ENCODE peak calls at places on chromosomes 6 and 20, in four cellular contexts. One of them, this sample, is unnamed.

GRCh38 chr6:111564482-111564945 is 41.2 kb downstream of the TRAF3IP2 start:
- DNase-seq in activated naive CD4-positive, alpha-beta T cell treated with anti-CD3 and anti-CD28 coated beads for 36 hours: no peak
- DNase-seq in NB4: peak; percentile 43
- DNase-seq in endothelial cell of umbilical vein: peak; percentile 51
- DNase-seq in this sample: peak; percentile 70

GRCh38 chr6:159654483-159655098 is 38.5 kb downstream of the SOD2 start:
- DNase-seq in activated naive CD4-positive, alpha-beta T cell treated with anti-CD3 and anti-CD28 coated beads for 36 hours: no peak
- DNase-seq in NB4: peak; percentile 77
- DNase-seq in endothelial cell of umbilical vein: peak; percentile 43
- DNase-seq in this sample: peak; percentile 70

GRCh38 chr6:119313937-119314893 is 35.3 kb downstream of the MAN1A1 start:
- DNase-seq in activated naive CD4-positive, alpha-beta T cell treated with anti-CD3 and anti-CD28 coated beads for 36 hours: peak; percentile 65
- DNase-seq in NB4: no peak
- DNase-seq in endothelial cell of umbilical vein: no peak
- DNase-seq in this sample: no peak

GRCh38 chr6:41589636-41590622 is 43.7 kb downstream of the FOXP4 start:
- DNase-seq in activated naive CD4-positive, alpha-beta T cell treated with anti-CD3 and anti-CD28 coated beads for 36 hours: no peak
- DNase-seq in NB4: no peak
- DNase-seq in endothelial cell of umbilical vein: no peak
- DNase-seq in this sample: no peak

GRCh38 chr6:20741490-20741889 is 207.2 kb downstream of the CDKAL1 start:
- DNase-seq in activated naive CD4-positive, alpha-beta T cell treated with anti-CD3 and anti-CD28 coated beads for 36 hours: no peak
- DNase-seq in NB4: no peak
- DNase-seq in endothelial cell of umbilical vein: no peak
- DNase-seq in this sample: no peak

GRCh38 chr6:21228411-21228810 is 365.1 kb upstream of the SOX4 start:
- DNase-seq in activated naive CD4-positive, alpha-beta T cell treated with anti-CD3 and anti-CD28 coated beads for 36 hours: no peak
- DNase-seq in NB4: no peak
- DNase-seq in endothelial cell of umbilical vein: no peak
- DNase-seq in this sample: no peak

GRCh38 chr6:157620905-157621304 is 202.1 kb upstream of the SNX9 start:
- DNase-seq in activated naive CD4-positive, alpha-beta T cell treated with anti-CD3 and anti-CD28 coated beads for 36 hours: no peak
- DNase-seq in NB4: no peak
- DNase-seq in endothelial cell of umbilical vein: no peak
- DNase-seq in this sample: no peak

GRCh38 chr6:117338567-117338966 is 73.2 kb downstream of the VGLL2 start:
- DNase-seq in activated naive CD4-positive, alpha-beta T cell treated with anti-CD3 and anti-CD28 coated beads for 36 hours: no peak
- DNase-seq in NB4: no peak
- DNase-seq in endothelial cell of umbilical vein: no peak
- DNase-seq in this sample: no peak

GRCh38 chr6:64252256-64252655 is 616.7 kb downstream of the PHF3 start:
- DNase-seq in activated naive CD4-positive, alpha-beta T cell treated with anti-CD3 and anti-CD28 coated beads for 36 hours: no peak
- DNase-seq in NB4: no peak
- DNase-seq in endothelial cell of umbilical vein: no peak
- DNase-seq in this sample: no peak

GRCh38 chr6:1940381-1940780 is 305.0 kb downstream of the GMDS start:
- DNase-seq in activated naive CD4-positive, alpha-beta T cell treated with anti-CD3 and anti-CD28 coated beads for 36 hours: no peak
- DNase-seq in NB4: no peak
- DNase-seq in endothelial cell of umbilical vein: no peak
- DNase-seq in this sample: no peak

GRCh38 chr6:44285552-44286284 is 15.5 kb downstream of the TMEM151B start:
- DNase-seq in activated naive CD4-positive, alpha-beta T cell treated with anti-CD3 and anti-CD28 coated beads for 36 hours: no peak
- DNase-seq in NB4: peak; percentile 50
- DNase-seq in endothelial cell of umbilical vein: no peak
- DNase-seq in this sample: peak; percentile 39

GRCh38 chr6:117395164-117395563 is 30.6 kb downstream of the ROS1 start:
- DNase-seq in activated naive CD4-positive, alpha-beta T cell treated with anti-CD3 and anti-CD28 coated beads for 36 hours: no peak
- DNase-seq in NB4: no peak
- DNase-seq in endothelial cell of umbilical vein: no peak
- DNase-seq in this sample: no peak

GRCh38 chr6:131980791-131981623 is 29.8 kb upstream of the CCN2 start:
- DNase-seq in activated naive CD4-positive, alpha-beta T cell treated with anti-CD3 and anti-CD28 coated beads for 36 hours: no peak
- DNase-seq in NB4: no peak
- DNase-seq in endothelial cell of umbilical vein: peak; percentile 76
- DNase-seq in this sample: peak; percentile 68

GRCh38 chr6:122789862-122790739 is 1.0 kb downstream of the SMPDL3A start:
- DNase-seq in activated naive CD4-positive, alpha-beta T cell treated with anti-CD3 and anti-CD28 coated beads for 36 hours: peak; percentile 54
- DNase-seq in NB4: peak; percentile 36
- DNase-seq in endothelial cell of umbilical vein: peak; percentile 6
- DNase-seq in this sample: peak; percentile 3

GRCh38 chr20:50415516-50416268 is 94.5 kb upstream of the PTPN1 start:
- DNase-seq in activated naive CD4-positive, alpha-beta T cell treated with anti-CD3 and anti-CD28 coated beads for 36 hours: no peak
- DNase-seq in NB4: no peak
- DNase-seq in endothelial cell of umbilical vein: peak; percentile 75
- DNase-seq in this sample: peak; percentile 71

GRCh38 chr6:46203388-46203787 is 32.6 kb upstream of the ENPP5 start:
- DNase-seq in activated naive CD4-positive, alpha-beta T cell treated with anti-CD3 and anti-CD28 coated beads for 36 hours: no peak
- DNase-seq in NB4: no peak
- DNase-seq in endothelial cell of umbilical vein: no peak
- DNase-seq in this sample: no peak

GRCh38 chr6:152863618-152864326 is 113.2 kb downstream of the VIP start:
- DNase-seq in activated naive CD4-positive, alpha-beta T cell treated with anti-CD3 and anti-CD28 coated beads for 36 hours: peak; percentile 81
- DNase-seq in NB4: peak; percentile 75
- DNase-seq in endothelial cell of umbilical vein: peak; percentile 78
- DNase-seq in this sample: peak; percentile 87

GRCh38 chr6:129432738-129433137 is 277.2 kb downstream of the ARHGAP18 start:
- DNase-seq in activated naive CD4-positive, alpha-beta T cell treated with anti-CD3 and anti-CD28 coated beads for 36 hours: no peak
- DNase-seq in NB4: no peak
- DNase-seq in endothelial cell of umbilical vein: no peak
- DNase-seq in this sample: no peak

GRCh38 chr20:58790440-58790839 is 60.3 kb downstream of the GNAS-AS1 start:
- DNase-seq in activated naive CD4-positive, alpha-beta T cell treated with anti-CD3 and anti-CD28 coated beads for 36 hours: no peak
- DNase-seq in NB4: peak; percentile 71
- DNase-seq in endothelial cell of umbilical vein: no peak
- DNase-seq in this sample: no peak

GRCh38 chr6:118581489-118581959 is 33.4 kb downstream of the PLN start:
- DNase-seq in activated naive CD4-positive, alpha-beta T cell treated with anti-CD3 and anti-CD28 coated beads for 36 hours: no peak
- DNase-seq in NB4: peak; percentile 86
- DNase-seq in endothelial cell of umbilical vein: no peak
- DNase-seq in this sample: no peak

GRCh38 chr6:83600531-83600930 is 88.2 kb downstream of the PRSS35 start:
- DNase-seq in activated naive CD4-positive, alpha-beta T cell treated with anti-CD3 and anti-CD28 coated beads for 36 hours: no peak
- DNase-seq in NB4: no peak
- DNase-seq in endothelial cell of umbilical vein: no peak
- DNase-seq in this sample: no peak

GRCh38 chr6:37910998-37911397 is 91.5 kb downstream of the ZFAND3 start:
- DNase-seq in activated naive CD4-positive, alpha-beta T cell treated with anti-CD3 and anti-CD28 coated beads for 36 hours: no peak
- DNase-seq in NB4: no peak
- DNase-seq in endothelial cell of umbilical vein: no peak
- DNase-seq in this sample: no peak

GRCh38 chr6:11810039-11810541 is 31.5 kb upstream of the ADTRP start:
- DNase-seq in activated naive CD4-positive, alpha-beta T cell treated with anti-CD3 and anti-CD28 coated beads for 36 hours: no peak
- DNase-seq in NB4: no peak
- DNase-seq in endothelial cell of umbilical vein: peak; percentile 29
- DNase-seq in this sample: peak; percentile 39